ENCODE peak calls at places on chromosomes 16 and 17, in ten cellular contexts. C is stomach; W is tibial artery; A is uterus; Z is CD4-positive, alpha-beta T cell; E is GM10248; H is BJ; G is hepatocyte; D is activated B cell treated with CpG ODN at 0.5 μM for 24 hours; L is GM20000. T is an unnamed sample.

GRCh38 chr17:81540676-81541027 is 11.5 kb downstream of the FAAP100 start:
- DNase-seq in H (no peak), Z (no peak), A (no peak), W (no peak), D (no peak), L (no peak), C (no peak), G (no peak), E (no peak), T (no peak)

GRCh38 chr16:6153901-6154300 is 1056.3 kb upstream of the EEF2KMT start:
- DNase-seq in L (no peak), E (no peak), Z (no peak), D (no peak), G (no peak), A (no peak), H (no peak), C (no peak), W (no peak), T (no peak)

GRCh38 chr16:75310541-75310940 is 59.1 kb upstream of the BCAR1 start:
- DNase-seq in E (no peak), G (no peak), H (no peak), W (no peak), L (no peak), A (no peak), Z (no peak), D (no peak), C (no peak), T (no peak)

GRCh38 chr16:27685802-27686201 is 135.9 kb downstream of the KATNIP start:
- DNase-seq in W (no peak), D (no peak), A (no peak), Z (no peak), L (no peak), E (no peak), C (no peak), H (no peak), G (no peak), T (no peak)

GRCh38 chr16:85321856-85322271 is 209.6 kb upstream of the CIBAR2 start:
- DNase-seq in W (peak; percentile 100), E (no peak), D (no peak), Z (no peak), C (peak; percentile 96), H (peak; percentile 82), G (no peak), L (no peak), A (peak; percentile 91), T (peak; percentile 96)

GRCh38 chr17:82246365-82247174 is 17.7 kb downstream of the SLC16A3 start:
- DNase-seq in L (peak; percentile 37), Z (no peak), G (peak; percentile 59), D (no peak), E (no peak), A (peak; percentile 57), C (peak; percentile 52), H (no peak), W (no peak), T (no peak)

GRCh38 chr17:38912221-38912813 is 13.1 kb upstream of the LASP1NB start:
- DNase-seq in E (peak; percentile 11), A (peak; percentile 73), Z (no peak), W (peak; percentile 80), C (peak; percentile 52), G (peak; percentile 53), L (no peak), H (no peak), D (no peak), T (peak; percentile 80)

GRCh38 chr16:54160252-54160860 is 126.2 kb downstream of the IRX3 start:
- DNase-seq in A (no peak), Z (no peak), L (no peak), W (no peak), D (no peak), C (no peak), H (no peak), G (no peak), E (no peak), T (no peak)

GRCh38 chr16:56115817-56116576 is 75.3 kb upstream of the GNAO1 start:
- DNase-seq in A (no peak), H (no peak), D (no peak), E (no peak), L (no peak), Z (no peak), C (no peak), W (no peak), G (no peak), T (no peak)

GRCh38 chr17:9805769-9806168 is 14.4 kb upstream of the DHRS7C start:
- DNase-seq in D (no peak), L (no peak), H (no peak), W (no peak), E (no peak), G (no peak), Z (no peak), C (no peak), A (no peak), T (no peak)

GRCh38 chr17:50146927-50147640 is 3.4 kb downstream of the PPP1R9B start:
- DNase-seq in Z (no peak), L (no peak), C (no peak), A (no peak), W (peak; percentile 89), E (no peak), D (no peak), H (no peak), G (no peak), T (no peak)

DNA sequence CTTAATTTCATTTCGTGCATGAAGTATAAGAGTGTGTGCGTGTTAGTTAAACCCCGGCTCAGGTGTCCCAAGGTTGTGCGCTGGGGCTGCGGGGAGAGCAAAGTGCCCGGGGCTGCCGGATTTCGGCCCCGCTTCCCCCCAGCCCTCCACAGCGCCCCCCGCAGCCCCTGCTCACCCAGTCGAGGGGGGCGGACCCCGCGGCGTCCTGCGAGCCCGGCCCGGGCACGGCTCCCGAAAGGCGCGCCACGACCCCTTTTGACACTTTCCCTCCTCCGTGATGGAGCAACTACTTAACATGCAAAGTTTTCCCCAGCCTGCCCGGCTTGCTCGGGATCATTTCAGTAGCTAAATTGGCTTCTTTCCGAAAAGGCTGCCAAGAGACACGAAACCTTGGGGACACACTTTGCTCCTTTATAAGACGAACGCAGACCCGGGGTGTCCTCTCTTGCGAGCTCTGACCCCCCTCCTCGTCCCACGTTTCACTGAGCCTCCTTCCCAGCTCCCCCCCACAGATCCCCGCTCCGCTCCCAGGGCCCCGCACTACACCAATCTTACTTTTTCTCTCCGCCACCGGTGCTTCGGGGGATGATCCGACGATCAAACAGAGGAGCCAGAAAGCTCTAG is 589 bp downstream of the C17orf58 start:
- DNase-seq in L (peak; percentile 52), C (peak; percentile 28), G (peak; percentile 29), A (peak; percentile 31), E (peak; percentile 37), D (peak; percentile 32), W (no peak), H (no peak), Z (no peak), T (peak; percentile 38)
- TF ChIP-seq CTCF in L (no peak), C (no peak), G (no peak), A (no peak), E (no peak), D (no peak), W (no peak), H (peak; percentile 5), Z (no peak), T (no peak)

DNA sequence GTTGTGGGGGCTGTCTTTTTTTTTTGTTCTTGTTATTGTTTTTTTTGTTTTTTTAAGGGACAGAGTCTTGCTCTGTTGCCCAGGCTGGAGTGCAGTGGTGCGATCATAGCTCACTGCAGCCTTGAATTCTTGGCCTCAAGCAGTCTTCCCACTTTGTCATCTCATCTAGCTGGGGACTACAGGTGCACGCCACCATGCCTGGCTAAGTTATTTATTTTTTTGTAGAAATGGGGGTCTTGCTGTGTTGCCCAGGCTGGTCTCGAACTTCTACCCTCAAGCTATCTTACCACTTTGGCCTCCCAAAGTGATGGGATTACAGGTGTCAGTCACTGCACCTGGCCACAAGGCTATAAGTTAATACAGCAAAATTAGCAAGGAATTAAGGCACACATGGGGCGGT is 101.7 kb downstream of the ABCC1 start:
- DNase-seq in G (no peak), W (no peak), D (no peak), L (no peak), Z (no peak), A (no peak), C (no peak), E (no peak), H (no peak), T (no peak)
- TF ChIP-seq CTCF in G (no peak), W (no peak), D (no peak), L (no peak), Z (no peak), A (no peak), C (no peak), E (no peak), H (no peak), T (no peak)

GRCh38 chr17:79839363-79840203 is at the start of gene CBX4:
- DNase-seq in A (peak; percentile 91), D (peak; percentile 87), W (peak; percentile 98), L (peak; percentile 99), G (peak; percentile 98), Z (peak; percentile 96), C (peak; percentile 97), E (peak; percentile 96), H (peak; percentile 48), T (peak; percentile 97)

GRCh38 chr17:79838541-79839274 is 532 bp downstream of the CBX4 start:
- DNase-seq in Z (peak; percentile 48), C (peak; percentile 55), W (peak; percentile 78), H (no peak), G (peak; percentile 79), D (peak; percentile 52), A (no peak), E (peak; percentile 53), L (peak; percentile 78), T (peak; percentile 44)

GRCh38 chr17:79840989-79841286 is 1.7 kb upstream of the CBX4 start:
- DNase-seq in H (no peak), W (no peak), L (no peak), E (no peak), A (no peak), G (no peak), C (no peak), Z (no peak), D (peak; percentile 43), T (no peak)

GRCh38 chr17:79841369-79842135 is 2.3 kb upstream of the CBX4 start:
- DNase-seq in A (no peak), W (no peak), H (no peak), Z (no peak), L (peak; percentile 51), E (no peak), G (peak; percentile 40), C (no peak), D (no peak), T (no peak)

GRCh38 chr17:79840204-79840988 is 1.2 kb upstream of the CBX4 start:
- DNase-seq in L (peak; percentile 53), W (peak; percentile 88), H (no peak), E (no peak), C (peak; percentile 75), G (peak; percentile 78), A (peak; percentile 80), D (peak; percentile 42), Z (peak; percentile 33), T (peak; percentile 80)
- TF ChIP-seq CTCF in L (peak; percentile 7), W (no peak), H (no peak), E (no peak), C (no peak), G (peak; percentile 30), A (no peak), D (no peak), Z (no peak), T (no peak)

DNA sequence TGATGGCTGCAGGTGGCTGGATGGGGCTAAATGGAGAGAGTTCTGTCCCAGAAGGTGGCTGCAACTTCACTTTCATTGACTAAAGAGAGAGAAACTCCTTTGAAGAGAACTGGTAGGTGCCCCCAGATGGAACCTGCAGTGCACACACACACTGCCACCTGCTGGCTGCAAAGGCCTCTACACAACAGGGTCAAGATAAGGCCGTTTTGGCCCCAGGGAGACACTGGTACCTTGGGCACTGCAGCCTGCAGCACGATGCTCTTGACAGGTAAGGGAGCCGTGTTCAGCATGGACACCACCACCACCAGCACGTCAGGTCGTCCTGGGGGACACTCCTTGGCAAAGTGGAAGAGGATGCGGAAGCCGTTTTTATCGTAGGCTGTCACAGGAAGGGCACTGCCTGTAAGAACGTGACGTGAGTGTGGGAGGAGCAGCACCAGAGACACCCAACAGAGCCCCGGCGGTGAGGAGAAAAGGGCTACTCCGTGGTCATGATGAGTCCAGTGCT is 22.7 kb downstream of the GGA3 start:
- DNase-seq in A (peak; percentile 58), G (peak; percentile 79), L (peak; percentile 78), C (peak; percentile 57), W (no peak), Z (peak; percentile 50), D (peak; percentile 53), H (no peak), E (peak; percentile 82), T (no peak)
- TF ChIP-seq CTCF in A (peak; percentile 77), G (peak; percentile 76), L (peak; percentile 66), C (peak; percentile 63), W (peak; percentile 71), Z (peak; percentile 71), D (no peak), H (peak; percentile 91), E (peak; percentile 84), T (peak; percentile 85)